ENCODE peak calls at places on chromosomes 1 and 21, in six cellular contexts. One of them, this sample, is unnamed.
A peak's percentile ranks its signal among the peaks of the same experiment; 100 is the strongest.

GRCh38 chr1:102772831-102773230 is 335.5 kb downstream of the COL11A1 start:
- DNase-seq in pancreas: no peak
- DNase-seq in heart left ventricle: no peak
- DNase-seq in sigmoid colon: no peak
- DNase-seq in endodermal cell: peak; percentile 61
- DNase-seq in transverse colon: no peak
- DNase-seq in this sample: no peak

GRCh38 chr1:231091853-231092301 is 51.8 kb upstream of the FAM89A start:
- DNase-seq in pancreas: peak; percentile 54
- DNase-seq in heart left ventricle: no peak
- DNase-seq in sigmoid colon: no peak
- DNase-seq in endodermal cell: peak; percentile 90
- DNase-seq in transverse colon: peak; percentile 48
- DNase-seq in this sample: no peak

GRCh38 chr1:31327381-31327780 is 30.5 kb downstream of the ZCCHC17 start:
- DNase-seq in pancreas: no peak
- DNase-seq in heart left ventricle: no peak
- DNase-seq in sigmoid colon: no peak
- DNase-seq in endodermal cell: no peak
- DNase-seq in transverse colon: no peak
- DNase-seq in this sample: no peak

GRCh38 chr1:209246660-209247059 is 336.9 kb upstream of the CAMK1G start:
- DNase-seq in pancreas: no peak
- DNase-seq in heart left ventricle: no peak
- DNase-seq in sigmoid colon: no peak
- DNase-seq in endodermal cell: no peak
- DNase-seq in transverse colon: no peak
- DNase-seq in this sample: no peak

GRCh38 chr1:9166289-9167235 is 37.7 kb upstream of the GPR157 start:
- DNase-seq in pancreas: no peak
- DNase-seq in heart left ventricle: no peak
- DNase-seq in sigmoid colon: no peak
- DNase-seq in endodermal cell: no peak
- DNase-seq in transverse colon: no peak
- DNase-seq in this sample: no peak

GRCh38 chr1:2503554-2504223 is 22.7 kb downstream of the PANK4 start:
- DNase-seq in pancreas: no peak
- DNase-seq in heart left ventricle: no peak
- DNase-seq in sigmoid colon: no peak
- DNase-seq in endodermal cell: no peak
- DNase-seq in transverse colon: no peak
- DNase-seq in this sample: no peak

GRCh38 chr1:149844650-149845255 is 54.6 kb upstream of the BOLA1 start:
- DNase-seq in pancreas: no peak
- DNase-seq in heart left ventricle: no peak
- DNase-seq in sigmoid colon: no peak
- DNase-seq in endodermal cell: no peak
- DNase-seq in transverse colon: no peak
- DNase-seq in this sample: no peak

GRCh38 chr1:19257178-19257914 is 5.7 kb downstream of the MRTO4 start:
- DNase-seq in pancreas: no peak
- DNase-seq in heart left ventricle: peak; percentile 58
- DNase-seq in sigmoid colon: no peak
- DNase-seq in endodermal cell: no peak
- DNase-seq in transverse colon: no peak
- DNase-seq in this sample: no peak

GRCh38 chr21:34703566-34703965 is 34.8 kb downstream of the CLIC6 start:
- DNase-seq in pancreas: no peak
- DNase-seq in heart left ventricle: no peak
- DNase-seq in sigmoid colon: no peak
- DNase-seq in endodermal cell: no peak
- DNase-seq in transverse colon: no peak
- DNase-seq in this sample: peak; percentile 55

GRCh38 chr1:221284028-221284427 is 404.8 kb downstream of the HLX start:
- DNase-seq in pancreas: no peak
- DNase-seq in heart left ventricle: no peak
- DNase-seq in sigmoid colon: no peak
- DNase-seq in endodermal cell: no peak
- DNase-seq in transverse colon: no peak
- DNase-seq in this sample: no peak

GRCh38 chr1:30232288-30232899 is 491.0 kb downstream of the MATN1 start:
- DNase-seq in pancreas: no peak
- DNase-seq in heart left ventricle: no peak
- DNase-seq in sigmoid colon: no peak
- DNase-seq in endodermal cell: peak; percentile 82
- DNase-seq in transverse colon: no peak
- DNase-seq in this sample: no peak

GRCh38 chr1:180151508-180151907 is 3.2 kb upstream of the QSOX1 start:
- DNase-seq in pancreas: no peak
- DNase-seq in heart left ventricle: no peak
- DNase-seq in sigmoid colon: no peak
- DNase-seq in endodermal cell: no peak
- DNase-seq in transverse colon: no peak
- DNase-seq in this sample: no peak

GRCh38 chr1:181626252-181626938 is 143.1 kb downstream of the CACNA1E start:
- DNase-seq in pancreas: no peak
- DNase-seq in heart left ventricle: no peak
- DNase-seq in sigmoid colon: no peak
- DNase-seq in endodermal cell: no peak
- DNase-seq in transverse colon: no peak
- DNase-seq in this sample: no peak

GRCh38 chr1:173489149-173489600 is 12.0 kb downstream of the PRDX6 start:
- DNase-seq in pancreas: no peak
- DNase-seq in heart left ventricle: no peak
- DNase-seq in sigmoid colon: no peak
- DNase-seq in endodermal cell: peak; percentile 57
- DNase-seq in transverse colon: no peak
- DNase-seq in this sample: no peak

GRCh38 chr1:181083842-181084605 is 4.5 kb upstream of the IER5 start:
- DNase-seq in pancreas: peak; percentile 60
- DNase-seq in heart left ventricle: peak; percentile 55
- DNase-seq in sigmoid colon: peak; percentile 67
- DNase-seq in endodermal cell: peak; percentile 81
- DNase-seq in transverse colon: peak; percentile 71
- DNase-seq in this sample: no peak

GRCh38 chr1:151923422-151923821 is 14.1 kb upstream of the THEM4 start:
- DNase-seq in pancreas: no peak
- DNase-seq in heart left ventricle: no peak
- DNase-seq in sigmoid colon: no peak
- DNase-seq in endodermal cell: no peak
- DNase-seq in transverse colon: no peak
- DNase-seq in this sample: no peak

GRCh38 chr1:66176012-66176715 is 357.8 kb upstream of the SGIP1 start:
- DNase-seq in pancreas: no peak
- DNase-seq in heart left ventricle: no peak
- DNase-seq in sigmoid colon: no peak
- DNase-seq in endodermal cell: peak; percentile 74
- DNase-seq in transverse colon: no peak
- DNase-seq in this sample: no peak

GRCh38 chr1:183355181-183355580 is 63.0 kb downstream of the NMNAT2 start:
- DNase-seq in pancreas: no peak
- DNase-seq in heart left ventricle: no peak
- DNase-seq in sigmoid colon: no peak
- DNase-seq in endodermal cell: no peak
- DNase-seq in transverse colon: no peak
- DNase-seq in this sample: no peak

GRCh38 chr1:230681599-230681998 is 32.3 kb downstream of the AGT start:
- DNase-seq in pancreas: peak; percentile 44
- DNase-seq in heart left ventricle: no peak
- DNase-seq in sigmoid colon: no peak
- DNase-seq in endodermal cell: no peak
- DNase-seq in transverse colon: no peak
- DNase-seq in this sample: no peak

GRCh38 chr1:235278233-235278914 is 49.6 kb downstream of the ARID4B start:
- DNase-seq in pancreas: no peak
- DNase-seq in heart left ventricle: no peak
- DNase-seq in sigmoid colon: no peak
- DNase-seq in endodermal cell: no peak
- DNase-seq in transverse colon: no peak
- DNase-seq in this sample: no peak

GRCh38 chr1:53448241-53448841 is 10.9 kb upstream of the DMRTB1 start:
- DNase-seq in pancreas: no peak
- DNase-seq in heart left ventricle: no peak
- DNase-seq in sigmoid colon: no peak
- DNase-seq in endodermal cell: peak; percentile 89
- DNase-seq in transverse colon: no peak
- DNase-seq in this sample: no peak

GRCh38 chr1:225735252-225736149 is 42.1 kb upstream of the SRP9 start:
- DNase-seq in pancreas: peak; percentile 51
- DNase-seq in heart left ventricle: peak; percentile 90
- DNase-seq in sigmoid colon: peak; percentile 84
- DNase-seq in endodermal cell: no peak
- DNase-seq in transverse colon: peak; percentile 34
- DNase-seq in this sample: peak; percentile 95

GRCh38 chr1:87336623-87337067 is 8.0 kb downstream of the LMO4 start:
- DNase-seq in pancreas: no peak
- DNase-seq in heart left ventricle: no peak
- DNase-seq in sigmoid colon: no peak
- DNase-seq in endodermal cell: no peak
- DNase-seq in transverse colon: no peak
- DNase-seq in this sample: no peak

GRCh38 chr1:114189398-114189797 is 35.7 kb upstream of the SYT6 start:
- DNase-seq in pancreas: no peak
- DNase-seq in heart left ventricle: no peak
- DNase-seq in sigmoid colon: no peak
- DNase-seq in endodermal cell: no peak
- DNase-seq in transverse colon: no peak
- DNase-seq in this sample: no peak

GRCh38 chr1:5705751-5706150 is 286.5 kb downstream of the NPHP4 start:
- DNase-seq in pancreas: no peak
- DNase-seq in heart left ventricle: no peak
- DNase-seq in sigmoid colon: peak; percentile 24
- DNase-seq in endodermal cell: no peak
- DNase-seq in transverse colon: no peak
- DNase-seq in this sample: no peak

GRCh38 chr1:178310685-178311105 is 186.1 kb downstream of the CLEC20A start:
- DNase-seq in pancreas: peak; percentile 32
- DNase-seq in heart left ventricle: no peak
- DNase-seq in sigmoid colon: no peak
- DNase-seq in endodermal cell: peak; percentile 55
- DNase-seq in transverse colon: no peak
- DNase-seq in this sample: no peak

GRCh38 chr1:76141898-76142297 is 67.4 kb downstream of the ST6GALNAC3 start:
- DNase-seq in pancreas: no peak
- DNase-seq in heart left ventricle: no peak
- DNase-seq in sigmoid colon: no peak
- DNase-seq in endodermal cell: peak; percentile 72
- DNase-seq in transverse colon: no peak
- DNase-seq in this sample: no peak

DNA sequence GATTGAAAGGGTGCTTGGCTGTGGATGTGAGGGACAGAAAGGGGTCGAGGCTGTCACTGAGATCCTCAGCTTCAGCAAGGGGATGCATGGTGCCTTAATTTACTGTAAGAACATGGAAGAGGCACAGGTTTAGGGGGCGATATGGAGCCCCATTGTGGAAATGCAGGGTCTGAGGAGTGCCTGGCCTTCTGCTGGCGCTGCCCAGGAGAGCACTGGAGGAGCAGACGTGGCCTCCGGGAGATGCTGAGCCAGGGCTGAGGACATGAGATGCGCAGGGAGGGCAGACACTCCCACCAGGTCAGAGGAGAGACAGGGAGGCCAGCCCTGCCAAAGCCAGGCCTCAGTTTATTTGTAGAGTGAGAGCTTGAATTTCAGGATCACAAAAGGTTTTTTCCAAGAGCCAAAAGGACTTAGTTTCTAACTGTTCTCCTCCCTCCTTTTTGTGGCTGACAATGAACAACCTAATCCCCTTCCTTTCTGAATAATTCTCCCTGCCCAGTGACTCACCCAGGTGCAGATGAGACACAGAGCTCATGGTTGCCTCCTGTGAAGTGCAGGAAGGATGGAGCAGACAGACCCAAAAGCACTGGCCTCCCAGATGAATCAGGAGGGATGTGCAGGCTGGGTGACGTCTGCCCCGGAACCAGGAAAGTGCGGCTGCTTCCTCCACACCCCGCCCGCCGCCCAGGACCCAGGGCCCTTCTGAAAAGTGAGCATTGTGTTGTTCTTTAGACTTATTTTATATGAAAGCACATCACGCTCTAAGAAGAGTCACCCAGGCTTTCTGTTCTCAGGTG is 73.0 kb upstream of the TMPRSS2 start:
- DNase-seq in pancreas: no peak
- DNase-seq in heart left ventricle: no peak
- DNase-seq in sigmoid colon: no peak
- DNase-seq in endodermal cell: no peak
- DNase-seq in transverse colon: peak; percentile 85
- DNase-seq in this sample: no peak
- TF ChIP-seq CTCF in pancreas: no peak
- TF ChIP-seq CTCF in heart left ventricle: no peak
- TF ChIP-seq CTCF in sigmoid colon: no peak
- TF ChIP-seq CTCF in endodermal cell: no peak
- TF ChIP-seq CTCF in transverse colon: no peak
- TF ChIP-seq CTCF in this sample: no peak

DNA sequence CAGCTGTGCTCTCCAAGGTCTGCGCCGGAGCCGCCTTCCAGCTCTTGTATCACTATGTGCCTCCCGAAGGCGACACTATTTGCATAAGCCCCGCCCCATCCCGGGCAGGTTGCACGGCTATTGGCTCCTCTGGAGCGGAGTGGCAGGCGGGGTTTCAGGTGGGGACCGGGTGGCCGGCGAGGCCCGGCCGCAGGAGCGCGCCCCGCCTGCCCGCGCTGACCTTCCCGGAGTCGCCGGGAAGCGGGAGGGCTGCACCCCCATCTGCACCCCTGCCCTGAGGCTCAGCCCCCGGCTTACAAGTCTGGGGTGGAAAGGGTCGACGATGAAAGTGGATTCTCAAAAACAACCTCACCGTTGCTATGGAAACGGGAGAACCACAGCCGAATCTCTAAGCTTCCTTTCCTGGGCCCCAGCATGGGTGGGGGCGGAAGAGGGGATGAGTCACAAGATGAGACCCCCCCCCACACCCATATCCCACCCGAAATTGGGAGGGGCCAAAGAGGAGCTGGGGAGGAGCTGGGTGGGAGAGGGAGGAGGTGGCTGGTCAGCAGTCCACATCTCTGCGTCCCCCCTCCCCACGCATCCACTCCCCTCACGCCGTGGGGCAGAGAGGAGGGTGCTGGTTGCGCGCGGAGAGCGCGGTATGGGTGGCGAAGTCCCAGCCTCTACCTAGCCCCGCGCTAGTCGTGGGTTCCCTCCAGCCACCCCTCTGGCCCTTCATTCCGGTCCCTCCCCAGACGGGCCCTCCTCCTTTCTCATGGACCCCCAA is at the start of gene HPCAL4:
- DNase-seq in pancreas: peak; percentile 95
- DNase-seq in heart left ventricle: peak; percentile 93
- DNase-seq in sigmoid colon: peak; percentile 89
- DNase-seq in endodermal cell: peak; percentile 99
- DNase-seq in transverse colon: peak; percentile 92
- DNase-seq in this sample: peak; percentile 89
- H3K4me3 ChIP-seq in pancreas: peak within 1 kb of the TSS; percentile 38
- H3K4me3 ChIP-seq in heart left ventricle: peak within 1 kb of the TSS; percentile 42
- H3K4me3 ChIP-seq in sigmoid colon: no peak within 1 kb of the TSS
- H3K4me3 ChIP-seq in endodermal cell: no peak within 1 kb of the TSS
- H3K4me3 ChIP-seq in transverse colon: no peak within 1 kb of the TSS
- H3K4me3 ChIP-seq in this sample: peak within 1 kb of the TSS; percentile 67

GRCh38 chr1:201535046-201535777 is 3.7 kb upstream of the NAV1 start:
- DNase-seq in pancreas: no peak
- DNase-seq in heart left ventricle: no peak
- DNase-seq in sigmoid colon: no peak
- DNase-seq in endodermal cell: no peak
- DNase-seq in transverse colon: no peak
- DNase-seq in this sample: peak; percentile 53
- H3K27ac ChIP-seq in pancreas: peak overlapping the region; percentile 12
- H3K27ac ChIP-seq in heart left ventricle: no peak overlapping the region
- H3K27ac ChIP-seq in sigmoid colon: peak overlapping the region; percentile 88
- H3K27ac ChIP-seq in endodermal cell: no peak overlapping the region
- H3K27ac ChIP-seq in transverse colon: peak overlapping the region; percentile 79
- H3K27ac ChIP-seq in this sample: peak overlapping the region; percentile 8

GRCh38 chr1:239084459-239085080 is 301.8 kb upstream of the CHRM3 start:
- DNase-seq in pancreas: no peak
- DNase-seq in heart left ventricle: no peak
- DNase-seq in sigmoid colon: no peak
- DNase-seq in endodermal cell: no peak
- DNase-seq in transverse colon: no peak
- DNase-seq in this sample: no peak
- TF ChIP-seq CTCF in pancreas: no peak
- TF ChIP-seq CTCF in heart left ventricle: no peak
- TF ChIP-seq CTCF in sigmoid colon: no peak
- TF ChIP-seq CTCF in endodermal cell: peak; percentile 21
- TF ChIP-seq CTCF in transverse colon: no peak
- TF ChIP-seq CTCF in this sample: no peak